ENCODE peak calls at places on chromosomes 13 and 19, in four cellular contexts. One of them, this sample, is unnamed. For H3K4me1, the result is how much of the 10 kb centered on the place peaks cover.

GRCh38 chr19:31574251-31574973 is 225.2 kb upstream of the TSHZ3 start:
- DNase-seq in neural progenitor cell: no peak
- DNase-seq in tibial artery: peak
- DNase-seq in heart left ventricle: no peak
- DNase-seq in this sample: no peak

GRCh38 chr19:41351339-41352245 is 2.1 kb downstream of the TGFB1 start:
- DNase-seq in tibial artery: peak
- DNase-seq in heart left ventricle: peak
- DNase-seq in neural progenitor cell: peak
- DNase-seq in this sample: peak

GRCh38 chr13:51999525-51999924 is 11.7 kb downstream of the ATP7B start:
- DNase-seq in heart left ventricle: peak
- DNase-seq in tibial artery: no peak
- DNase-seq in neural progenitor cell: no peak
- DNase-seq in this sample: peak

GRCh38 chr13:75417647-75418046 is 64.3 kb downstream of the TBC1D4 start:
- DNase-seq in neural progenitor cell: no peak
- DNase-seq in tibial artery: no peak
- DNase-seq in heart left ventricle: no peak
- DNase-seq in this sample: no peak

GRCh38 chr13:30934381-30934780 is 1.9 kb downstream of the TEX26 start:
- DNase-seq in heart left ventricle: no peak
- DNase-seq in tibial artery: no peak
- DNase-seq in neural progenitor cell: peak
- DNase-seq in this sample: no peak

GRCh38 chr13:105806335-105806920 is 729.0 kb downstream of the EFNB2 start:
- DNase-seq in neural progenitor cell: no peak
- DNase-seq in tibial artery: no peak
- DNase-seq in heart left ventricle: no peak
- DNase-seq in this sample: no peak

GRCh38 chr19:4391701-4392543 is 8.4 kb downstream of the SH3GL1 start:
- DNase-seq in neural progenitor cell: no peak
- DNase-seq in heart left ventricle: peak
- DNase-seq in tibial artery: no peak
- DNase-seq in this sample: no peak

GRCh38 chr19:42286349-42287016 is 15.4 kb upstream of the PRR19 start:
- DNase-seq in neural progenitor cell: no peak
- DNase-seq in tibial artery: peak
- DNase-seq in heart left ventricle: peak
- DNase-seq in this sample: peak

GRCh38 chr19:8699908-8700307 is 1.3 kb upstream of the ACTL9 start:
- DNase-seq in neural progenitor cell: no peak
- DNase-seq in tibial artery: no peak
- DNase-seq in heart left ventricle: no peak
- DNase-seq in this sample: no peak

GRCh38 chr13:42495256-42495655 is 78.7 kb upstream of the TNFSF11 start:
- DNase-seq in neural progenitor cell: no peak
- DNase-seq in tibial artery: no peak
- DNase-seq in heart left ventricle: no peak
- DNase-seq in this sample: no peak

GRCh38 chr19:47613165-47614146 is 4.5 kb downstream of the BICRA start:
- DNase-seq in heart left ventricle: no peak
- DNase-seq in neural progenitor cell: peak
- DNase-seq in tibial artery: no peak
- DNase-seq in this sample: no peak

GRCh38 chr13:30192320-30193093 is 114.8 kb downstream of the KATNAL1 start:
- DNase-seq in neural progenitor cell: no peak
- DNase-seq in tibial artery: no peak
- DNase-seq in heart left ventricle: no peak
- DNase-seq in this sample: no peak

GRCh38 chr19:19647037-19647835 is 3.8 kb upstream of the GMIP start:
- DNase-seq in tibial artery: no peak
- DNase-seq in heart left ventricle: no peak
- DNase-seq in neural progenitor cell: no peak
- DNase-seq in this sample: no peak

GRCh38 chr13:113951246-113951999 is 22.5 kb downstream of the C13orf46 start:
- DNase-seq in tibial artery: peak
- DNase-seq in heart left ventricle: peak
- DNase-seq in neural progenitor cell: peak
- DNase-seq in this sample: peak

GRCh38 chr13:44329909-44330545 is 43.6 kb upstream of the SERP2 start:
- DNase-seq in tibial artery: no peak
- DNase-seq in neural progenitor cell: no peak
- DNase-seq in heart left ventricle: no peak
- DNase-seq in this sample: no peak

GRCh38 chr19:35531291-35531690 is 2.0 kb upstream of the GAPDHS start:
- DNase-seq in heart left ventricle: no peak
- DNase-seq in tibial artery: no peak
- DNase-seq in neural progenitor cell: peak
- DNase-seq in this sample: no peak

GRCh38 chr19:12521996-12522395 is 29.3 kb downstream of the ZNF564 start:
- DNase-seq in tibial artery: no peak
- DNase-seq in neural progenitor cell: no peak
- DNase-seq in heart left ventricle: no peak
- DNase-seq in this sample: no peak

GRCh38 chr13:52159159-52159982 is at the start of gene NEK3:
- DNase-seq in neural progenitor cell: peak
- DNase-seq in heart left ventricle: peak
- DNase-seq in tibial artery: peak
- DNase-seq in this sample: peak

GRCh38 chr13:44140146-44140545 is 233.5 kb upstream of the SERP2 start:
- DNase-seq in neural progenitor cell: peak
- DNase-seq in tibial artery: no peak
- DNase-seq in heart left ventricle: no peak
- DNase-seq in this sample: no peak

DNA sequence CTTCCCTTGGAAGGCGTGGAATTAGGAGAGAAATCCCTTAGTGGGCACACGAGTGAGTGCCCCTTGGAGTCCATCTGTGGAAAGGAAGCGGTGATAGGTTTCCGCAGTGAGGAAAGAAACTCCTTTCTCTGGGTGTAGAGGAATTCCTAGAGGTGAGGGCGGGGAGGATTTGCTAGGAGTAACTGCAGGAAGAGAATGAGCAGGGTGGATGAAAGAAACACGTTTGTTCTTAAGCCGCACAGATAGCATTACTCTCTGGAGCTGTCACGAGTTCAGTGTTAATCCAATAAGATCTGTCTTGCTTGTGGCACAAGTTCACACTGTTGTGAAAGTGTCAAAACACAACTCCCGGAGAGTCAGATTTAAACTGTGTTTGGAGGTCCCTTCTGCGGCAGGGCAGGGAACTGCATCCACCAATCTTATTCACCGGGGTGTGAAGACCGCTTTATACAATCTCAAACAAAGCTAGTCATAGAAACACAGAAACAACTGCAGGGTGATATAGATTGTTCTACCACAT is 1.2 kb downstream of the KL start:
- DNase-seq in neural progenitor cell: peak
- DNase-seq in tibial artery: peak
- DNase-seq in heart left ventricle: peak
- DNase-seq in this sample: peak
- TF ChIP-seq CTCF in neural progenitor cell: peak
- TF ChIP-seq CTCF in tibial artery: peak
- TF ChIP-seq CTCF in heart left ventricle: peak
- TF ChIP-seq CTCF in this sample: peak

DNA sequence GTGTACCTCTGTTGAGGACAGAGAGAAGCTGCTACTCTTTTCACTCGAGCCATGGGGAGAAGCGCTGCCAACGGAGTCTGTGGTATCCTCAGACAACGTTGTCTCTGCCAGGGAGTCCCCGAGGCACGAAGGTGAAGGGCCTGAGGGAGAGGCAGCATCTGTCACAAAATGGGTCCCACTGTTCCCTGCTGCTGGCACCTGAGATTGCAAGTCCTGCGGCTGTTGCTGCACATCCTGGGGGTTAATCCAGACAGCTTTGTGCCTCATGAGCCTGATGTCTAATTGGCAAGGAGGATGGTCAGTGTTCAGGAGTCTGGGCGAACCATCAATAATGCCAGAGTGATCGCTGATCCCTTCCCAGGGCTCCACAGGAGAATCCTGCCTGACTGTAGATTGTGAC is 15.0 kb downstream of the RUBCNL start:
- DNase-seq in heart left ventricle: no peak
- DNase-seq in neural progenitor cell: no peak
- DNase-seq in tibial artery: no peak
- DNase-seq in this sample: no peak
- H3K4me1 ChIP-seq in heart left ventricle: under half
- H3K4me1 ChIP-seq in neural progenitor cell: under half
- H3K4me1 ChIP-seq in tibial artery: under half
- H3K4me1 ChIP-seq in this sample: under half

GRCh38 chr19:588093-588742 is 1.5 kb upstream of the HCN2 start:
- DNase-seq in neural progenitor cell: peak
- DNase-seq in tibial artery: no peak
- DNase-seq in heart left ventricle: peak
- DNase-seq in this sample: peak
- TF ChIP-seq CTCF in neural progenitor cell: peak
- TF ChIP-seq CTCF in tibial artery: no peak
- TF ChIP-seq CTCF in heart left ventricle: peak
- TF ChIP-seq CTCF in this sample: peak

DNA sequence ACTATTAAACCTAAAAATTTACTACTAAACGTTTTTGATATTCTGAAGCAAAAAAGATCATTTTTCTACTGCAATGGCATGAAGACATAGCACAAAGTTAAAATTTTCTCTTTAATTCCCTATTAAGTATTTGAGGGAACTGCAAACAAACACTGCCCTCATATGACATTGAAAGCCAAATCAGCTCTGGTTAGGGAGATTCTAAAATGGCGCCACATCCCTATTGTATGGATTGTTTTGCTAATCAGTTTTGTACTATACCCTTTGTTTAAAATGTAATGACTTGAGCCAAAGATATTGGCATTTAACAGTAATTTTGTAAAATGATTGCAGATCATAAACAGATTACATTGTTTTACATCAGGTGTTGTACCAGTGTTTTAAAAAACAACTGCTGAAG is 65.8 kb downstream of the FLT1 start:
- DNase-seq in tibial artery: no peak
- DNase-seq in heart left ventricle: no peak
- DNase-seq in neural progenitor cell: no peak
- DNase-seq in this sample: no peak
- H3K4me1 ChIP-seq in tibial artery: under half
- H3K4me1 ChIP-seq in heart left ventricle: under half
- H3K4me1 ChIP-seq in neural progenitor cell: under half
- H3K4me1 ChIP-seq in this sample: under half

DNA sequence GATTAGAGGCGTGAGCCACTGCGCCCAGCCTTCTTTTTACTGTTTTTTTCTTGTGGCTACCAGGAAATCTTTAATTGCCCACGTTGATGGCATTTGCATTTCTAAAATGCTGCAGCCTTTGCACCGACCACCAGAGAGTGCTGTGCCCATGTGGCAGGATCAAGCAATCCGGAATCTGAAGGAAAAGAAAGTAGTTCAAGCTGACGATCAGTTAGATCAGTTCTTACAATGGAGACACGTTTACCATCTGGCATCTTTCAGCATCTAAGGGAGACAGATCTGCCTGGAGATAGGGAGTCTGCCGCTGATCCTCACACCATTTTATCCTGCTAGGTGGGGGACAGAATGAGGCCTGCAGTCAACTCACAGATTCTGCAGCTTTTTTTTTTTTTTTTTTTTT is 19.9 kb downstream of the TINCR start:
- DNase-seq in heart left ventricle: no peak
- DNase-seq in tibial artery: no peak
- DNase-seq in neural progenitor cell: peak
- DNase-seq in this sample: no peak
- TF ChIP-seq CTCF in heart left ventricle: no peak
- TF ChIP-seq CTCF in tibial artery: no peak
- TF ChIP-seq CTCF in neural progenitor cell: peak
- TF ChIP-seq CTCF in this sample: peak

GRCh38 chr13:71459708-71460107 is 407.3 kb downstream of the DACH1 start:
- DNase-seq in neural progenitor cell: no peak
- DNase-seq in tibial artery: no peak
- DNase-seq in heart left ventricle: no peak
- DNase-seq in this sample: no peak

GRCh38 chr13:71454509-71454908 is 412.5 kb downstream of the DACH1 start:
- DNase-seq in heart left ventricle: no peak
- DNase-seq in tibial artery: no peak
- DNase-seq in neural progenitor cell: no peak
- DNase-seq in this sample: no peak

GRCh38 chr13:71464673-71465072 is 402.3 kb downstream of the DACH1 start:
- DNase-seq in neural progenitor cell: no peak
- DNase-seq in tibial artery: no peak
- DNase-seq in heart left ventricle: no peak
- DNase-seq in this sample: no peak

DNA sequence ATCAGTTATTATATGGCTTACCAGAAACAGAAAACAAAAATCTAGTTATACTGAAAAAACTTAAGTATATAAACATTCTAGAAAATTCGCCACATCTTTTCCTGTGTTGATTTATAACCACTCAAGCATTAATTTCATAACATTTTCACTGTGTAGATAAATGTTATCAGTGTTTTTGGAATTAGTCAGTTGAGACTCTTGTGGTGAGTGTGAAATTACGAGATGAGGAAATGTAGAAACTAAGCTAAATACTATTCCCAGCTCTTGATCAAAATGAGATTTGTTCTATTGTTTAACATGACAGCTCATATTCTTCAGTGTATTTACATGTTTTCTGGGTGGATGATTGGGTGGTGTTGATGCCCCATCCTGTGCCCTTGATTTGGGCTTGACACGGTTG is 406.8 kb downstream of the DACH1 start:
- DNase-seq in neural progenitor cell: no peak
- DNase-seq in heart left ventricle: no peak
- DNase-seq in tibial artery: no peak
- DNase-seq in this sample: no peak
- H3K4me1 ChIP-seq in neural progenitor cell: under half
- H3K4me1 ChIP-seq in heart left ventricle: under half
- H3K4me1 ChIP-seq in tibial artery: under half
- H3K4me1 ChIP-seq in this sample: under half

GRCh38 chr19:38634757-38635482 is 12.5 kb upstream of the ACTN4 start:
- DNase-seq in heart left ventricle: peak
- DNase-seq in tibial artery: peak
- DNase-seq in neural progenitor cell: peak
- DNase-seq in this sample: peak
- TF ChIP-seq CTCF in heart left ventricle: peak
- TF ChIP-seq CTCF in tibial artery: peak
- TF ChIP-seq CTCF in neural progenitor cell: peak
- TF ChIP-seq CTCF in this sample: peak

DNA sequence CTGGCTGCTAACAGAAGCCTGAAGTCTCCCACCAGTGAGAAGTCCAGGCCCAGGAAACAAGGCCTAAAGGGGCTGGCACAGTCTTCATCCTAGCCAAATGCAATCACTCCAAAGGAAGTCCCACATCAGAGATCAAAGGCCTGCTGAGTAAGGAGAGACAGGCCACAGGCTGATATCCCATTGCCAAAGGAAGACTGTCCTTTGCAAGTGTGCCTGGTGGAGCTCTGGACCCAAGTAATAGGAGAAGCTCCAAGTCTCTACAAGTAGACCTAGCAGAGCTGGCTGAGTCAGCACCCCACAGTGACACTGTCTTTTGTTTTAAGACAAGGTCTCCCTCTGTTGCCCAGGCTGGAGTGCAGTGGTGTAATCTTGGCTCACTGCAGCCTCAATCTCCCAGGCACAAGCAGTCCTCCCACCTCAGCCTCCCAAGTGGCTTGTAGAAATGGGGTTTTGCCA is 4.5 kb downstream of the DBP start:
- DNase-seq in tibial artery: no peak
- DNase-seq in heart left ventricle: no peak
- DNase-seq in neural progenitor cell: no peak
- DNase-seq in this sample: no peak
- H3K4me1 ChIP-seq in tibial artery: half or more
- H3K4me1 ChIP-seq in heart left ventricle: half or more
- H3K4me1 ChIP-seq in neural progenitor cell: under half
- H3K4me1 ChIP-seq in this sample: under half

GRCh38 chr19:13847900-13848677 is 28.8 kb upstream of the NANOS3 start:
- DNase-seq in heart left ventricle: no peak
- DNase-seq in neural progenitor cell: no peak
- DNase-seq in tibial artery: no peak
- DNase-seq in this sample: no peak
- TF ChIP-seq CTCF in heart left ventricle: no peak
- TF ChIP-seq CTCF in neural progenitor cell: no peak
- TF ChIP-seq CTCF in tibial artery: no peak
- TF ChIP-seq CTCF in this sample: no peak

This sample was measured in right lobe of liver.